ENCODE peak calls at places on chromosomes 12 and 14, in seven cellular contexts. One of them, this sample, is unnamed.

GRCh38 chr12:54486173-54486867 is 11.2 kb upstream of the NCKAP1L start:
- DNase-seq in neural crest cell: no peak
- DNase-seq in RKO: no peak
- DNase-seq in choroid plexus epithelial cell: no peak
- DNase-seq in A172: no peak
- DNase-seq in Peyer's patch: no peak
- DNase-seq in kidney tubule cell: no peak
- DNase-seq in this sample: no peak

GRCh38 chr12:58888131-58888783 is 32.0 kb downstream of the LRIG3 start:
- DNase-seq in kidney tubule cell: peak
- DNase-seq in RKO: no peak
- DNase-seq in neural crest cell: no peak
- DNase-seq in choroid plexus epithelial cell: peak
- DNase-seq in Peyer's patch: no peak
- DNase-seq in A172: peak
- DNase-seq in this sample: peak

GRCh38 chr14:71474291-71474690 is 457.9 kb upstream of the RGS6 start:
- DNase-seq in neural crest cell: no peak
- DNase-seq in Peyer's patch: no peak
- DNase-seq in kidney tubule cell: no peak
- DNase-seq in choroid plexus epithelial cell: no peak
- DNase-seq in RKO: no peak
- DNase-seq in A172: no peak
- DNase-seq in this sample: no peak

GRCh38 chr12:122203301-122203967 is at the start of gene B3GNT4:
- DNase-seq in neural crest cell: no peak
- DNase-seq in kidney tubule cell: peak
- DNase-seq in RKO: no peak
- DNase-seq in Peyer's patch: peak
- DNase-seq in A172: peak
- DNase-seq in choroid plexus epithelial cell: peak
- DNase-seq in this sample: peak

GRCh38 chr14:65637780-65638179 is 225.2 kb downstream of the FUT8 start:
- DNase-seq in kidney tubule cell: peak
- DNase-seq in Peyer's patch: peak
- DNase-seq in A172: peak
- DNase-seq in choroid plexus epithelial cell: no peak
- DNase-seq in neural crest cell: no peak
- DNase-seq in RKO: peak
- DNase-seq in this sample: no peak

GRCh38 chr14:56659964-56660551 is 80.5 kb downstream of the TMEM260 start:
- DNase-seq in kidney tubule cell: peak
- DNase-seq in Peyer's patch: no peak
- DNase-seq in RKO: peak
- DNase-seq in neural crest cell: no peak
- DNase-seq in choroid plexus epithelial cell: peak
- DNase-seq in A172: peak
- DNase-seq in this sample: peak

GRCh38 chr12:4771960-4772566 is 51.9 kb downstream of the GALNT8 start:
- DNase-seq in RKO: no peak
- DNase-seq in A172: no peak
- DNase-seq in choroid plexus epithelial cell: no peak
- DNase-seq in Peyer's patch: no peak
- DNase-seq in kidney tubule cell: peak
- DNase-seq in neural crest cell: no peak
- DNase-seq in this sample: no peak

GRCh38 chr12:113582521-113583218 is 111.0 kb upstream of the LHX5 start:
- DNase-seq in A172: peak
- DNase-seq in kidney tubule cell: peak
- DNase-seq in RKO: no peak
- DNase-seq in neural crest cell: no peak
- DNase-seq in Peyer's patch: no peak
- DNase-seq in choroid plexus epithelial cell: no peak
- DNase-seq in this sample: no peak

GRCh38 chr12:119964123-119964522 is 24.9 kb upstream of the BICDL1 start:
- DNase-seq in choroid plexus epithelial cell: no peak
- DNase-seq in RKO: no peak
- DNase-seq in neural crest cell: no peak
- DNase-seq in A172: no peak
- DNase-seq in kidney tubule cell: no peak
- DNase-seq in Peyer's patch: no peak
- DNase-seq in this sample: no peak

GRCh38 chr14:94631536-94632304 is 19.5 kb downstream of the SERPINA3 start:
- DNase-seq in kidney tubule cell: no peak
- DNase-seq in neural crest cell: no peak
- DNase-seq in Peyer's patch: no peak
- DNase-seq in A172: no peak
- DNase-seq in choroid plexus epithelial cell: no peak
- DNase-seq in RKO: no peak
- DNase-seq in this sample: no peak